ENCODE peak calls at places on chromosome 20, in five cellular contexts. C is occipital lobe; W is suprapubic skin; F is mucosa of descending colon; P is activated naive CD8-positive, alpha-beta T cell treated with anti-CD3 and anti-CD28 coated beads, Interleukin-2, amount 50 U/mL, for 24 hours. N is an unnamed sample.

GRCh38 chr20:40160151-40160550 is 528.9 kb downstream of the MAFB start:
- DNase-seq in W (no peak), F (no peak), C (no peak), P (peak), N (no peak)

GRCh38 chr20:23059831-23060230 is 10.4 kb upstream of the THBD start:
- DNase-seq in P (no peak), W (no peak), C (no peak), F (no peak), N (no peak)

GRCh38 chr20:57838670-57839142 is 128.9 kb upstream of the PMEPA1 start:
- DNase-seq in W (no peak), C (no peak), F (no peak), P (no peak), N (no peak)

GRCh38 chr20:64255361-64256281 is at the start of gene PCMTD2:
- DNase-seq in P (peak), F (peak), C (peak), W (peak), N (peak)

GRCh38 chr20:48995599-48995998 is 50.5 kb upstream of the CSE1L start:
- DNase-seq in W (no peak), P (no peak), C (no peak), F (no peak), N (no peak)

GRCh38 chr20:63268671-63269439 is 3.8 kb upstream of the ARFGAP1 start:
- DNase-seq in P (no peak), W (no peak), F (no peak), C (no peak), N (no peak)

GRCh38 chr20:52033313-52033712 is 158.3 kb downstream of the ZFP64 start:
- DNase-seq in P (no peak), C (no peak), F (no peak), W (no peak), N (no peak)

GRCh38 chr20:36384022-36384619 is 78.0 kb downstream of the DLGAP4 start:
- DNase-seq in P (peak), C (no peak), F (no peak), W (no peak), N (no peak)

GRCh38 chr20:41223112-41223511 is 85.8 kb downstream of the PLCG1 start:
- DNase-seq in C (no peak), F (no peak), P (no peak), W (no peak), N (no peak)